ENCODE peak calls at places on chromosomes 11 and 22, in six cellular contexts. One of them, this sample, is unnamed.

GRCh38 chr11:13207665-13208594 is 69.7 kb upstream of the BMAL1 start:
- DNase-seq in COR-L47: no peak
- DNase-seq in putamen: peak
- DNase-seq in kidney: peak
- DNase-seq in fibroblast of mammary gland: peak
- DNase-seq in activated CD4-positive, alpha-beta T cell treated with anti-CD3 and anti-CD28 coated beads, Interleukin-2, amount 10 ng/mL, durations not matched to agents 7 days and 5 days: peak
- DNase-seq in this sample: peak

GRCh38 chr22:49880281-49880680 is 26.6 kb downstream of the ZBED4 start:
- DNase-seq in activated CD4-positive, alpha-beta T cell treated with anti-CD3 and anti-CD28 coated beads, Interleukin-2, amount 10 ng/mL, durations not matched to agents 7 days and 5 days: peak
- DNase-seq in COR-L47: no peak
- DNase-seq in fibroblast of mammary gland: no peak
- DNase-seq in putamen: no peak
- DNase-seq in kidney: no peak
- DNase-seq in this sample: no peak

GRCh38 chr11:93288079-93288478 is 42.5 kb upstream of the DEUP1 start:
- DNase-seq in fibroblast of mammary gland: no peak
- DNase-seq in putamen: no peak
- DNase-seq in activated CD4-positive, alpha-beta T cell treated with anti-CD3 and anti-CD28 coated beads, Interleukin-2, amount 10 ng/mL, durations not matched to agents 7 days and 5 days: no peak
- DNase-seq in COR-L47: peak
- DNase-seq in kidney: no peak
- DNase-seq in this sample: no peak

GRCh38 chr11:2531277-2531986 is 86.6 kb downstream of the KCNQ1 start:
- DNase-seq in fibroblast of mammary gland: peak
- DNase-seq in kidney: peak
- DNase-seq in putamen: peak
- DNase-seq in activated CD4-positive, alpha-beta T cell treated with anti-CD3 and anti-CD28 coated beads, Interleukin-2, amount 10 ng/mL, durations not matched to agents 7 days and 5 days: peak
- DNase-seq in COR-L47: peak
- DNase-seq in this sample: peak

GRCh38 chr11:134541951-134542350 is 129.9 kb upstream of the B3GAT1 start:
- DNase-seq in activated CD4-positive, alpha-beta T cell treated with anti-CD3 and anti-CD28 coated beads, Interleukin-2, amount 10 ng/mL, durations not matched to agents 7 days and 5 days: no peak
- DNase-seq in putamen: no peak
- DNase-seq in kidney: no peak
- DNase-seq in COR-L47: no peak
- DNase-seq in fibroblast of mammary gland: no peak
- DNase-seq in this sample: no peak

GRCh38 chr11:117734596-117734995 is 62.4 kb downstream of the DSCAML1 start:
- DNase-seq in activated CD4-positive, alpha-beta T cell treated with anti-CD3 and anti-CD28 coated beads, Interleukin-2, amount 10 ng/mL, durations not matched to agents 7 days and 5 days: no peak
- DNase-seq in fibroblast of mammary gland: no peak
- DNase-seq in COR-L47: peak
- DNase-seq in putamen: peak
- DNase-seq in kidney: no peak
- DNase-seq in this sample: no peak

GRCh38 chr22:46239261-46240048 is 10.6 kb downstream of the CDPF1 start:
- DNase-seq in putamen: no peak
- DNase-seq in kidney: no peak
- DNase-seq in activated CD4-positive, alpha-beta T cell treated with anti-CD3 and anti-CD28 coated beads, Interleukin-2, amount 10 ng/mL, durations not matched to agents 7 days and 5 days: peak
- DNase-seq in COR-L47: no peak
- DNase-seq in fibroblast of mammary gland: no peak
- DNase-seq in this sample: no peak

GRCh38 chr11:46347637-46348311 is 511 bp downstream of the DGKZ start:
- DNase-seq in kidney: peak
- DNase-seq in activated CD4-positive, alpha-beta T cell treated with anti-CD3 and anti-CD28 coated beads, Interleukin-2, amount 10 ng/mL, durations not matched to agents 7 days and 5 days: no peak
- DNase-seq in COR-L47: peak
- DNase-seq in putamen: no peak
- DNase-seq in fibroblast of mammary gland: no peak
- DNase-seq in this sample: no peak

GRCh38 chr11:134230339-134230738 is 5.9 kb downstream of the VPS26B start:
- DNase-seq in kidney: no peak
- DNase-seq in activated CD4-positive, alpha-beta T cell treated with anti-CD3 and anti-CD28 coated beads, Interleukin-2, amount 10 ng/mL, durations not matched to agents 7 days and 5 days: no peak
- DNase-seq in fibroblast of mammary gland: no peak
- DNase-seq in putamen: no peak
- DNase-seq in COR-L47: no peak
- DNase-seq in this sample: no peak

GRCh38 chr22:47299879-47300697 is 537.6 kb downstream of the TBC1D22A start:
- DNase-seq in kidney: no peak
- DNase-seq in putamen: no peak
- DNase-seq in COR-L47: no peak
- DNase-seq in fibroblast of mammary gland: no peak
- DNase-seq in activated CD4-positive, alpha-beta T cell treated with anti-CD3 and anti-CD28 coated beads, Interleukin-2, amount 10 ng/mL, durations not matched to agents 7 days and 5 days: no peak
- DNase-seq in this sample: no peak

GRCh38 chr11:115670538-115671200 is 166.5 kb upstream of the CADM1 start:
- DNase-seq in activated CD4-positive, alpha-beta T cell treated with anti-CD3 and anti-CD28 coated beads, Interleukin-2, amount 10 ng/mL, durations not matched to agents 7 days and 5 days: no peak
- DNase-seq in putamen: no peak
- DNase-seq in kidney: no peak
- DNase-seq in fibroblast of mammary gland: no peak
- DNase-seq in COR-L47: peak
- DNase-seq in this sample: no peak

GRCh38 chr11:65260756-65261590 is 789 bp upstream of the POLA2 start:
- DNase-seq in fibroblast of mammary gland: no peak
- DNase-seq in activated CD4-positive, alpha-beta T cell treated with anti-CD3 and anti-CD28 coated beads, Interleukin-2, amount 10 ng/mL, durations not matched to agents 7 days and 5 days: no peak
- DNase-seq in COR-L47: no peak
- DNase-seq in putamen: no peak
- DNase-seq in kidney: peak
- DNase-seq in this sample: no peak

GRCh38 chr11:12330491-12331231 is 46.7 kb upstream of the PARVA start:
- DNase-seq in putamen: peak
- DNase-seq in kidney: no peak
- DNase-seq in COR-L47: peak
- DNase-seq in fibroblast of mammary gland: no peak
- DNase-seq in activated CD4-positive, alpha-beta T cell treated with anti-CD3 and anti-CD28 coated beads, Interleukin-2, amount 10 ng/mL, durations not matched to agents 7 days and 5 days: no peak
- DNase-seq in this sample: peak

GRCh38 chr11:112025682-112026081 is 474 bp downstream of the DLAT start:
- DNase-seq in COR-L47: peak
- DNase-seq in activated CD4-positive, alpha-beta T cell treated with anti-CD3 and anti-CD28 coated beads, Interleukin-2, amount 10 ng/mL, durations not matched to agents 7 days and 5 days: no peak
- DNase-seq in fibroblast of mammary gland: peak
- DNase-seq in putamen: no peak
- DNase-seq in kidney: no peak
- DNase-seq in this sample: peak

GRCh38 chr11:16001899-16002426 is 354.4 kb downstream of the SOX6 start:
- DNase-seq in COR-L47: peak
- DNase-seq in kidney: no peak
- DNase-seq in activated CD4-positive, alpha-beta T cell treated with anti-CD3 and anti-CD28 coated beads, Interleukin-2, amount 10 ng/mL, durations not matched to agents 7 days and 5 days: peak
- DNase-seq in putamen: no peak
- DNase-seq in fibroblast of mammary gland: peak
- DNase-seq in this sample: peak

GRCh38 chr11:133955945-133956421 is 785 bp downstream of the IGSF9B start:
- DNase-seq in activated CD4-positive, alpha-beta T cell treated with anti-CD3 and anti-CD28 coated beads, Interleukin-2, amount 10 ng/mL, durations not matched to agents 7 days and 5 days: no peak
- DNase-seq in fibroblast of mammary gland: no peak
- DNase-seq in putamen: no peak
- DNase-seq in kidney: no peak
- DNase-seq in COR-L47: no peak
- DNase-seq in this sample: no peak